ENCODE peak calls at places on chromosomes 16 and 17, in five cellular contexts. L, F, I, P and T are unnamed samples.

GRCh38 chr16:4496305-4496704 is 20.1 kb downstream of the HMOX2 start:
- DNase-seq in I (no peak), P (no peak), L (no peak), F (no peak), T (no peak)

GRCh38 chr17:77874303-77875050 is 84.0 kb upstream of the TNRC6C start:
- DNase-seq in L (no peak), F (no peak), I (no peak), P (no peak), T (peak)

GRCh38 chr16:67146523-67147357 is 4.1 kb downstream of the B3GNT9 start:
- DNase-seq in I (no peak), F (no peak), P (no peak), L (no peak), T (no peak)

GRCh38 chr17:4548721-4549531 is 6.3 kb downstream of the MYBBP1A start:
- DNase-seq in F (no peak), I (no peak), P (no peak), L (no peak), T (no peak)

GRCh38 chr16:22732959-22733358 is 81.0 kb upstream of the HS3ST2 start:
- DNase-seq in P (no peak), I (no peak), L (no peak), F (no peak), T (no peak)

GRCh38 chr17:29393451-29393850 is 3.3 kb downstream of the TAOK1 start:
- DNase-seq in P (no peak), F (no peak), I (no peak), L (no peak), T (no peak)

GRCh38 chr17:73646409-73647305 is 2.4 kb upstream of the SDK2 start:
- DNase-seq in L (peak), P (no peak), F (no peak), I (no peak), T (no peak)

GRCh38 chr17:55726440-55726839 is 3.8 kb upstream of the TMEM100 start:
- DNase-seq in I (no peak), F (no peak), L (peak), P (no peak), T (peak)

GRCh38 chr16:84330685-84331050 is 36.0 kb downstream of the WFDC1 start:
- DNase-seq in I (no peak), F (no peak), P (no peak), L (no peak), T (no peak)

GRCh38 chr16:70754371-70754770 is 46.6 kb downstream of the VAC14 start:
- DNase-seq in F (no peak), I (no peak), L (no peak), P (no peak), T (no peak)

GRCh38 chr17:18949566-18949965 is 2.4 kb upstream of the SLC5A10 start:
- DNase-seq in P (no peak), F (no peak), I (no peak), L (no peak), T (no peak)

GRCh38 chr17:59440757-59441458 is 109.5 kb downstream of the YPEL2 start:
- DNase-seq in F (peak), P (peak), L (peak), I (peak), T (peak)

GRCh38 chr17:13922885-13923284 is 146.4 kb upstream of the COX10 start:
- DNase-seq in P (no peak), F (no peak), I (no peak), L (no peak), T (no peak)

GRCh38 chr16:29906520-29907244 is 6.4 kb downstream of the ASPHD1 start:
- DNase-seq in L (no peak), P (no peak), F (no peak), I (no peak), T (no peak)

GRCh38 chr17:31541559-31541958 is 150.1 kb downstream of the RAB11FIP4 start:
- DNase-seq in P (no peak), I (no peak), L (no peak), F (no peak), T (no peak)